ENCODE peak calls at places on chromosome 6, in five cellular contexts. One of them, this sample, is unnamed.
A peak's percentile ranks its signal among the peaks of the same experiment; 100 is the strongest.

GRCh38 chr6:17826301-17826700 is 119.6 kb upstream of the NUP153 start:
- DNase-seq in foreskin keratinocyte: no peak
- DNase-seq in colonic mucosa: no peak
- DNase-seq in cardiac muscle cell: no peak
- DNase-seq in heart left ventricle: no peak
- DNase-seq in this sample: no peak

GRCh38 chr6:83702749-83703148 is 6.2 kb downstream of the SNAP91 start:
- DNase-seq in cardiac muscle cell: no peak
- DNase-seq in foreskin keratinocyte: no peak
- DNase-seq in heart left ventricle: no peak
- DNase-seq in colonic mucosa: no peak
- DNase-seq in this sample: no peak

GRCh38 chr6:3013486-3013885 is 13.8 kb downstream of the NQO2 start:
- DNase-seq in heart left ventricle: no peak
- DNase-seq in foreskin keratinocyte: peak; percentile 73
- DNase-seq in cardiac muscle cell: no peak
- DNase-seq in colonic mucosa: no peak
- DNase-seq in this sample: no peak

GRCh38 chr6:113461153-113461897 is 395.8 kb upstream of the MARCKS start:
- DNase-seq in foreskin keratinocyte: no peak
- DNase-seq in colonic mucosa: no peak
- DNase-seq in cardiac muscle cell: no peak
- DNase-seq in heart left ventricle: no peak
- DNase-seq in this sample: peak; percentile 16

GRCh38 chr6:14467591-14467990 is 350.0 kb downstream of the CD83 start:
- DNase-seq in cardiac muscle cell: no peak
- DNase-seq in colonic mucosa: no peak
- DNase-seq in heart left ventricle: no peak
- DNase-seq in foreskin keratinocyte: no peak
- DNase-seq in this sample: no peak

GRCh38 chr6:142367501-142368018 is 65.8 kb downstream of the ADGRG6 start:
- DNase-seq in foreskin keratinocyte: no peak
- DNase-seq in heart left ventricle: no peak
- DNase-seq in colonic mucosa: no peak
- DNase-seq in cardiac muscle cell: no peak
- DNase-seq in this sample: no peak

GRCh38 chr6:83862776-83863471 is 3.4 kb downstream of the CYB5R4 start:
- DNase-seq in cardiac muscle cell: no peak
- DNase-seq in foreskin keratinocyte: no peak
- DNase-seq in heart left ventricle: no peak
- DNase-seq in colonic mucosa: no peak
- DNase-seq in this sample: no peak

GRCh38 chr6:135531954-135532490 is 34.5 kb upstream of the AHI1 start:
- DNase-seq in colonic mucosa: no peak
- DNase-seq in heart left ventricle: no peak
- DNase-seq in foreskin keratinocyte: no peak
- DNase-seq in cardiac muscle cell: no peak
- DNase-seq in this sample: no peak

GRCh38 chr6:150129616-150130505 is 13.0 kb upstream of the PPP1R14C start:
- DNase-seq in colonic mucosa: no peak
- DNase-seq in heart left ventricle: no peak
- DNase-seq in cardiac muscle cell: no peak
- DNase-seq in foreskin keratinocyte: no peak
- DNase-seq in this sample: no peak

GRCh38 chr6:73586416-73586974 is 65.7 kb upstream of the EEF1A1 start:
- DNase-seq in cardiac muscle cell: no peak
- DNase-seq in heart left ventricle: no peak
- DNase-seq in foreskin keratinocyte: no peak
- DNase-seq in colonic mucosa: no peak
- DNase-seq in this sample: no peak

GRCh38 chr6:2624177-2624576 is 126.5 kb downstream of the MYLK4 start:
- DNase-seq in cardiac muscle cell: no peak
- DNase-seq in foreskin keratinocyte: no peak
- DNase-seq in colonic mucosa: no peak
- DNase-seq in heart left ventricle: no peak
- DNase-seq in this sample: no peak

GRCh38 chr6:164109770-164110140 is 695.2 kb downstream of the QKI start:
- DNase-seq in colonic mucosa: no peak
- DNase-seq in cardiac muscle cell: no peak
- DNase-seq in foreskin keratinocyte: no peak
- DNase-seq in heart left ventricle: peak; percentile 80
- DNase-seq in this sample: peak; percentile 75

GRCh38 chr6:14216931-14217684 is 99.5 kb downstream of the CD83 start:
- DNase-seq in foreskin keratinocyte: no peak
- DNase-seq in colonic mucosa: no peak
- DNase-seq in heart left ventricle: no peak
- DNase-seq in cardiac muscle cell: no peak
- DNase-seq in this sample: no peak

GRCh38 chr6:151025076-151025475 is 159.6 kb downstream of the MTHFD1L start:
- DNase-seq in heart left ventricle: no peak
- DNase-seq in foreskin keratinocyte: no peak
- DNase-seq in colonic mucosa: no peak
- DNase-seq in cardiac muscle cell: no peak
- DNase-seq in this sample: no peak

GRCh38 chr6:2224847-2225382 is 20.5 kb downstream of the GMDS start:
- DNase-seq in cardiac muscle cell: no peak
- DNase-seq in foreskin keratinocyte: no peak
- DNase-seq in colonic mucosa: no peak
- DNase-seq in heart left ventricle: no peak
- DNase-seq in this sample: no peak

GRCh38 chr6:159833997-159834601 is 34.0 kb downstream of the PNLDC1 start:
- DNase-seq in cardiac muscle cell: no peak
- DNase-seq in heart left ventricle: no peak
- DNase-seq in colonic mucosa: no peak
- DNase-seq in foreskin keratinocyte: no peak
- DNase-seq in this sample: no peak

GRCh38 chr6:142112451-142113061 is 20.2 kb upstream of the GJE1 start:
- DNase-seq in foreskin keratinocyte: peak; percentile 44
- DNase-seq in cardiac muscle cell: peak; percentile 89
- DNase-seq in colonic mucosa: peak; percentile 70
- DNase-seq in heart left ventricle: peak; percentile 57
- DNase-seq in this sample: peak; percentile 67

GRCh38 chr6:147016440-147016839 is 187.8 kb upstream of the STXBP5 start:
- DNase-seq in foreskin keratinocyte: no peak
- DNase-seq in colonic mucosa: no peak
- DNase-seq in cardiac muscle cell: no peak
- DNase-seq in heart left ventricle: no peak
- DNase-seq in this sample: no peak

GRCh38 chr6:4870821-4871494 is 94.8 kb downstream of the CDYL start:
- DNase-seq in cardiac muscle cell: no peak
- DNase-seq in heart left ventricle: no peak
- DNase-seq in colonic mucosa: no peak
- DNase-seq in foreskin keratinocyte: no peak
- DNase-seq in this sample: no peak

GRCh38 chr6:148967546-148967945 is 220.7 kb downstream of the UST start:
- DNase-seq in colonic mucosa: no peak
- DNase-seq in cardiac muscle cell: no peak
- DNase-seq in foreskin keratinocyte: no peak
- DNase-seq in heart left ventricle: no peak
- DNase-seq in this sample: peak; percentile 80

GRCh38 chr6:23306251-23306950 is 737.0 kb downstream of the HDGFL1 start:
- DNase-seq in foreskin keratinocyte: peak; percentile 59
- DNase-seq in heart left ventricle: no peak
- DNase-seq in cardiac muscle cell: no peak
- DNase-seq in colonic mucosa: no peak
- DNase-seq in this sample: no peak

GRCh38 chr6:112946051-112946450 is 598.9 kb downstream of the RFPL4B start:
- DNase-seq in foreskin keratinocyte: no peak
- DNase-seq in heart left ventricle: no peak
- DNase-seq in colonic mucosa: no peak
- DNase-seq in cardiac muscle cell: no peak
- DNase-seq in this sample: no peak

GRCh38 chr6:62328607-62329006 is 42.6 kb upstream of the KHDRBS2 start:
- DNase-seq in heart left ventricle: no peak
- DNase-seq in foreskin keratinocyte: no peak
- DNase-seq in colonic mucosa: no peak
- DNase-seq in cardiac muscle cell: no peak
- DNase-seq in this sample: no peak

GRCh38 chr6:62324817-62325216 is 38.8 kb upstream of the KHDRBS2 start:
- DNase-seq in colonic mucosa: no peak
- DNase-seq in heart left ventricle: no peak
- DNase-seq in foreskin keratinocyte: no peak
- DNase-seq in cardiac muscle cell: no peak
- DNase-seq in this sample: no peak

DNA sequence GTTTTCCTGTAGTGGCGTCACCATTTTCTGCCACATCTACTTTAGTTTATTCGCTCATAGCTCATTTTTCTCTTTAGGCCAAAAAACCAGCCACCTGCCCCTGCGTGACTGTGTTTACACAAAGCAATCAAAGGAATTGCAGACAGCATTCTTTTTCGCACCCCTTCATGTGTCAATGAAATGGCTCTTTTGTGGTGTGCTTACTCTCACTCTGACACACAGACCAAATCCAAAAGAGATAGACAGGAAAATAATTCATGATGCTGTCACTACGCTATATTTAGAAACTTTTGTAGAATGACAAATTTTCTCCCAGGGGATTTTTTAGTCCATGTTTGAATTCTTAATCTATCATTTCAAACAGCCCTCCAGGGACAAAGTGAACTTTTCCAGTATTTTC is 37.8 kb upstream of the KHDRBS2 start:
- DNase-seq in heart left ventricle: no peak
- DNase-seq in colonic mucosa: no peak
- DNase-seq in cardiac muscle cell: peak; percentile 1
- DNase-seq in foreskin keratinocyte: no peak
- DNase-seq in this sample: no peak
- H3K27ac ChIP-seq in heart left ventricle: no peak overlapping the region
- H3K27ac ChIP-seq in colonic mucosa: no peak overlapping the region
- H3K27ac ChIP-seq in cardiac muscle cell: no peak overlapping the region
- H3K27ac ChIP-seq in foreskin keratinocyte: no peak overlapping the region
- H3K27ac ChIP-seq in this sample: no peak overlapping the region

DNA sequence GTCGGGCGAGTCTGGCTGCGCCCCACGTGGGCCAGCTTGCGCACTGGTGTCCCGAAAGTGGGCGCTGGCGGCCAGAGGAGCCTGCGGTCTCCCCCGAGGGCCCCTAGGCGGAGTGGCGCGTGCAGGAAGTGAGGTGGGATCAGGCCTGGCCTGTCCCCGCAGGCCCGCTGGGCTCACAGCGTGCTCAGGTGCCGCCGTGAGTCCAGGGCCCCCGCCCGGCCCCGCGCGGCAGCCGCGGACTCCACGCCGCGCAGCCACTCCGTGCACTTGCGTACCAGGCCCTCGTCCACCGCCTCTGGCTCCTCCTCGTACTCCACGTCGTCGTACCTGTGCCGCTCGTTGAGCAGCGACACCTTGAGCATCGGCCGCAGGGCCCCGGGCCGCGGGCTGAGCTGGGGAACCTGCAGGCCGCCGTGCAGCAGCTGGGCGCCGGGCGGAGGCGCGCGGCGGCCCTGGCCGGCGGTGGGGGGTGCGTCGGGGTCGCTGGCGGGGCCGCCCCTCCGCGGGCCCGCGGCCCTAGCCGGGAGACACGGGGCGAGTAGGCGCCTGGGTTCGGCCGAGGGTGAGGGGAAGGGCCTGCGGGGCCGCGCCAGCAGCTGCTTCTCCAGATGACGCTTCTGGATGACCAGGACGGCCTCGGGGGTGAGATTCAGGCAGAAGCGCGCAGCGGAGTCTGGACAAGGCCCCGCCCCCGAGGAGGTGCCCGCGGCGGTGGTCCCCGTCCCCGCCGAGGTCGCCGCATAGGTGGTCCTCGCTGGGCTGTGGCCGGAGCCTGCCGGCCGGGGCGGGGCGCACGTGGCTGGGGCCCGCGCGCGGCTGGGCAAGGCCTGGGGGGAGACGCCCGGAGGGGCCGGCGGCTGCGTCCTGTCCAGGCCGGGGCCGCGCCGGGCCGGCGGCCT is 861 bp downstream of the PRR18 start:
- DNase-seq in colonic mucosa: no peak
- DNase-seq in cardiac muscle cell: peak; percentile 47
- DNase-seq in foreskin keratinocyte: no peak
- DNase-seq in heart left ventricle: no peak
- DNase-seq in this sample: no peak
- H3K27ac ChIP-seq in colonic mucosa: no peak overlapping the region
- H3K27ac ChIP-seq in cardiac muscle cell: no peak overlapping the region
- H3K27ac ChIP-seq in foreskin keratinocyte: no peak overlapping the region
- H3K27ac ChIP-seq in heart left ventricle: no peak overlapping the region
- H3K27ac ChIP-seq in this sample: no peak overlapping the region

DNA sequence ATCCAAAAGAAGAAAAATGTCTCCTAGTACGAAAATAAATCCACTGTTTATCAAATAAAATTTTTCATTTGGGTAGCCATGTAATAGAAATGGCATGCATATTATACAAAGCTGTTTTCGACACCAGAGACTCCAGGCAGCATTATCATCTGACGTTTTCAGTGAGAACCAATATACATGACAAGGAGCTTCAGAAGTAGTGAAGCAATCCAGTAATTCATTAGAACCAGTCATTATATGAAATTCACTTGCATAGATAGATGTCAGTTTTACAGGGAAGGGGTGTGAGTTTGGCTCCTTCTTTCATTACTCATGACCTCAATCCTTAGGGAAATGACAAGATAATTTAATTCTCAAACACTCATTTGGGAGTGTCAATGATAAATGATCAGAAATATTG is 14.7 kb downstream of the HTR1B start:
- DNase-seq in heart left ventricle: no peak
- DNase-seq in foreskin keratinocyte: no peak
- DNase-seq in cardiac muscle cell: no peak
- DNase-seq in colonic mucosa: no peak
- DNase-seq in this sample: no peak
- H3K27ac ChIP-seq in heart left ventricle: no peak overlapping the region
- H3K27ac ChIP-seq in foreskin keratinocyte: no peak overlapping the region
- H3K27ac ChIP-seq in cardiac muscle cell: no peak overlapping the region
- H3K27ac ChIP-seq in colonic mucosa: no peak overlapping the region
- H3K27ac ChIP-seq in this sample: no peak overlapping the region

GRCh38 chr6:157188213-157188612 is 135.1 kb downstream of the TMEM242 start:
- DNase-seq in colonic mucosa: no peak
- DNase-seq in heart left ventricle: no peak
- DNase-seq in cardiac muscle cell: no peak
- DNase-seq in foreskin keratinocyte: no peak
- DNase-seq in this sample: no peak

GRCh38 chr6:157185171-157185570 is 138.1 kb downstream of the TMEM242 start:
- DNase-seq in foreskin keratinocyte: no peak
- DNase-seq in colonic mucosa: no peak
- DNase-seq in cardiac muscle cell: no peak
- DNase-seq in heart left ventricle: no peak
- DNase-seq in this sample: no peak

GRCh38 chr6:157187182-157188093 is 135.9 kb downstream of the TMEM242 start:
- DNase-seq in foreskin keratinocyte: no peak
- DNase-seq in colonic mucosa: no peak
- DNase-seq in cardiac muscle cell: peak; percentile 80
- DNase-seq in heart left ventricle: no peak
- DNase-seq in this sample: no peak

GRCh38 chr6:157184202-157185015 is 138.9 kb downstream of the TMEM242 start:
- DNase-seq in foreskin keratinocyte: peak; percentile 36
- DNase-seq in heart left ventricle: peak; percentile 73
- DNase-seq in colonic mucosa: peak; percentile 85
- DNase-seq in cardiac muscle cell: peak; percentile 77
- DNase-seq in this sample: peak; percentile 34

DNA sequence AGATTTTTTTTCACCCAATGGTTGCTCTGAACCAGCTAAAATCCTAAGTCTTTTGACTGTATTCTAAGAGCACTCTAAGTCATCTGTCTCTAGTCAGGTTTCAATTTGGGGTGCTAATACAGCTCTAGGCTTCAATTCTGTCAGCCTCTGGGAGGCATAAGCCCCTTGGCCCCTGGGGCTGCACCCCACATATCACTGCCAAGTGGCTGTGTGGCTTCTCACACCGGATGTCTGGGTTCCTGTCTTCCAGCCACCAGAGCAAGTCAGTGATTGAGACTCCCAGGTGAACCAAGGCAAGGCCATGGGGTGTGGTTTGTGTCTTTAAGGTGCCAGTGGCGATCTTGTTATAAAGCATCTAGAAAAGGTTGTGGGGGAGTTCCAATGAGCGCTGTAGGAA is 136.5 kb downstream of the TMEM242 start:
- DNase-seq in cardiac muscle cell: no peak
- DNase-seq in heart left ventricle: no peak
- DNase-seq in colonic mucosa: no peak
- DNase-seq in foreskin keratinocyte: no peak
- DNase-seq in this sample: no peak
- H3K27ac ChIP-seq in cardiac muscle cell: peak overlapping the region; percentile 82
- H3K27ac ChIP-seq in heart left ventricle: no peak overlapping the region
- H3K27ac ChIP-seq in colonic mucosa: no peak overlapping the region
- H3K27ac ChIP-seq in foreskin keratinocyte: no peak overlapping the region
- H3K27ac ChIP-seq in this sample: no peak overlapping the region

This sample was measured in SJCRH30.